ENCODE peak calls at places on chromosomes 3 and 15, in four cellular contexts. One of them, this sample, is unnamed.

GRCh38 chr3:65888980-65889706 is 149.6 kb downstream of the MAGI1 start:
- DNase-seq in Daoy: peak; percentile 42
- DNase-seq in stimulated activated CD4-positive, alpha-beta T cell treated with anti-CD3 and anti-CD28 coated beads, Interleukin-12 subunit alpha, Interleukin-12 subunit beta, amount 100 ng/mL, for 4 hours: no peak
- DNase-seq in foreskin fibroblast: peak; percentile 90
- DNase-seq in this sample: peak; percentile 7

GRCh38 chr3:99634881-99635280 is 3.5 kb upstream of the COL8A1 start:
- DNase-seq in Daoy: peak; percentile 11
- DNase-seq in stimulated activated CD4-positive, alpha-beta T cell treated with anti-CD3 and anti-CD28 coated beads, Interleukin-12 subunit alpha, Interleukin-12 subunit beta, amount 100 ng/mL, for 4 hours: no peak
- DNase-seq in foreskin fibroblast: no peak
- DNase-seq in this sample: no peak

GRCh38 chr15:40567111-40567510 is 2.0 kb upstream of the RPUSD2 start:
- DNase-seq in foreskin fibroblast: no peak
- DNase-seq in Daoy: no peak
- DNase-seq in stimulated activated CD4-positive, alpha-beta T cell treated with anti-CD3 and anti-CD28 coated beads, Interleukin-12 subunit alpha, Interleukin-12 subunit beta, amount 100 ng/mL, for 4 hours: no peak
- DNase-seq in this sample: no peak

GRCh38 chr3:65181397-65181871 is 493.6 kb upstream of the ADAMTS9 start:
- DNase-seq in foreskin fibroblast: no peak
- DNase-seq in stimulated activated CD4-positive, alpha-beta T cell treated with anti-CD3 and anti-CD28 coated beads, Interleukin-12 subunit alpha, Interleukin-12 subunit beta, amount 100 ng/mL, for 4 hours: no peak
- DNase-seq in Daoy: no peak
- DNase-seq in this sample: no peak

GRCh38 chr15:73575636-73576247 is 57.4 kb downstream of the NPTN start:
- DNase-seq in stimulated activated CD4-positive, alpha-beta T cell treated with anti-CD3 and anti-CD28 coated beads, Interleukin-12 subunit alpha, Interleukin-12 subunit beta, amount 100 ng/mL, for 4 hours: no peak
- DNase-seq in Daoy: peak; percentile 9
- DNase-seq in foreskin fibroblast: peak; percentile 16
- DNase-seq in this sample: no peak

GRCh38 chr3:32956750-32957570 is 5.5 kb downstream of the CCR4 start:
- DNase-seq in foreskin fibroblast: no peak
- DNase-seq in stimulated activated CD4-positive, alpha-beta T cell treated with anti-CD3 and anti-CD28 coated beads, Interleukin-12 subunit alpha, Interleukin-12 subunit beta, amount 100 ng/mL, for 4 hours: no peak
- DNase-seq in Daoy: no peak
- DNase-seq in this sample: no peak

GRCh38 chr3:102106421-102107097 is 257.2 kb downstream of the NFKBIZ start:
- DNase-seq in Daoy: no peak
- DNase-seq in stimulated activated CD4-positive, alpha-beta T cell treated with anti-CD3 and anti-CD28 coated beads, Interleukin-12 subunit alpha, Interleukin-12 subunit beta, amount 100 ng/mL, for 4 hours: no peak
- DNase-seq in foreskin fibroblast: peak; percentile 42
- DNase-seq in this sample: no peak

GRCh38 chr3:43693594-43693993 is 2.9 kb downstream of the ABHD5 start:
- DNase-seq in stimulated activated CD4-positive, alpha-beta T cell treated with anti-CD3 and anti-CD28 coated beads, Interleukin-12 subunit alpha, Interleukin-12 subunit beta, amount 100 ng/mL, for 4 hours: no peak
- DNase-seq in Daoy: no peak
- DNase-seq in foreskin fibroblast: no peak
- DNase-seq in this sample: no peak

GRCh38 chr3:152375546-152375945 is 106.8 kb downstream of the MBNL1 start:
- DNase-seq in stimulated activated CD4-positive, alpha-beta T cell treated with anti-CD3 and anti-CD28 coated beads, Interleukin-12 subunit alpha, Interleukin-12 subunit beta, amount 100 ng/mL, for 4 hours: no peak
- DNase-seq in Daoy: peak; percentile 38
- DNase-seq in foreskin fibroblast: peak; percentile 42
- DNase-seq in this sample: no peak

GRCh38 chr15:47293763-47294162 is 423.5 kb upstream of the SEMA6D start:
- DNase-seq in Daoy: peak; percentile 6
- DNase-seq in foreskin fibroblast: peak; percentile 86
- DNase-seq in stimulated activated CD4-positive, alpha-beta T cell treated with anti-CD3 and anti-CD28 coated beads, Interleukin-12 subunit alpha, Interleukin-12 subunit beta, amount 100 ng/mL, for 4 hours: no peak
- DNase-seq in this sample: no peak

GRCh38 chr3:194658477-194659242 is 13.3 kb downstream of the LSG1 start:
- DNase-seq in Daoy: no peak
- DNase-seq in stimulated activated CD4-positive, alpha-beta T cell treated with anti-CD3 and anti-CD28 coated beads, Interleukin-12 subunit alpha, Interleukin-12 subunit beta, amount 100 ng/mL, for 4 hours: no peak
- DNase-seq in foreskin fibroblast: no peak
- DNase-seq in this sample: no peak

GRCh38 chr15:44159492-44159891 is 35.6 kb downstream of the FRMD5 start:
- DNase-seq in stimulated activated CD4-positive, alpha-beta T cell treated with anti-CD3 and anti-CD28 coated beads, Interleukin-12 subunit alpha, Interleukin-12 subunit beta, amount 100 ng/mL, for 4 hours: no peak
- DNase-seq in Daoy: no peak
- DNase-seq in foreskin fibroblast: no peak
- DNase-seq in this sample: no peak

GRCh38 chr3:112307557-112307956 is 13.5 kb upstream of the SLC9C1 start:
- DNase-seq in foreskin fibroblast: no peak
- DNase-seq in stimulated activated CD4-positive, alpha-beta T cell treated with anti-CD3 and anti-CD28 coated beads, Interleukin-12 subunit alpha, Interleukin-12 subunit beta, amount 100 ng/mL, for 4 hours: no peak
- DNase-seq in Daoy: no peak
- DNase-seq in this sample: no peak

GRCh38 chr3:195082811-195083210 is 188.1 kb downstream of the XXYLT1 start:
- DNase-seq in stimulated activated CD4-positive, alpha-beta T cell treated with anti-CD3 and anti-CD28 coated beads, Interleukin-12 subunit alpha, Interleukin-12 subunit beta, amount 100 ng/mL, for 4 hours: no peak
- DNase-seq in Daoy: no peak
- DNase-seq in foreskin fibroblast: no peak
- DNase-seq in this sample: no peak

GRCh38 chr3:176872771-176873209 is 324.5 kb downstream of the TBL1XR1 start:
- DNase-seq in stimulated activated CD4-positive, alpha-beta T cell treated with anti-CD3 and anti-CD28 coated beads, Interleukin-12 subunit alpha, Interleukin-12 subunit beta, amount 100 ng/mL, for 4 hours: peak; percentile 48
- DNase-seq in foreskin fibroblast: peak; percentile 9
- DNase-seq in Daoy: peak; percentile 57
- DNase-seq in this sample: peak; percentile 77

GRCh38 chr3:37974121-37974927 is 16.3 kb upstream of the VILL start:
- DNase-seq in stimulated activated CD4-positive, alpha-beta T cell treated with anti-CD3 and anti-CD28 coated beads, Interleukin-12 subunit alpha, Interleukin-12 subunit beta, amount 100 ng/mL, for 4 hours: peak; percentile 57
- DNase-seq in Daoy: peak; percentile 55
- DNase-seq in foreskin fibroblast: peak; percentile 48
- DNase-seq in this sample: peak; percentile 74

GRCh38 chr3:171159024-171159821 is 132.7 kb upstream of the SLC2A2 start:
- DNase-seq in foreskin fibroblast: no peak
- DNase-seq in stimulated activated CD4-positive, alpha-beta T cell treated with anti-CD3 and anti-CD28 coated beads, Interleukin-12 subunit alpha, Interleukin-12 subunit beta, amount 100 ng/mL, for 4 hours: no peak
- DNase-seq in Daoy: no peak
- DNase-seq in this sample: no peak

GRCh38 chr3:4726549-4726948 is 233.4 kb downstream of the ITPR1 start:
- DNase-seq in foreskin fibroblast: no peak
- DNase-seq in Daoy: no peak
- DNase-seq in stimulated activated CD4-positive, alpha-beta T cell treated with anti-CD3 and anti-CD28 coated beads, Interleukin-12 subunit alpha, Interleukin-12 subunit beta, amount 100 ng/mL, for 4 hours: no peak
- DNase-seq in this sample: no peak

GRCh38 chr3:30308131-30308530 is 298.3 kb upstream of the TGFBR2 start:
- DNase-seq in foreskin fibroblast: peak; percentile 57
- DNase-seq in Daoy: no peak
- DNase-seq in stimulated activated CD4-positive, alpha-beta T cell treated with anti-CD3 and anti-CD28 coated beads, Interleukin-12 subunit alpha, Interleukin-12 subunit beta, amount 100 ng/mL, for 4 hours: no peak
- DNase-seq in this sample: no peak